ENCODE peak calls at places on chromosomes 5 and 9, in six cellular contexts. M is tibial artery, X is uterus, D is psoas muscle, R is right atrium auricular region, S is ovary. L is an unnamed sample. For H3K27me3, the result is how much of the 10 kb centered on the place peaks cover.

GRCh38 chr5:2393556-2393955 is 357.9 kb downstream of the IRX2 start:
- DNase-seq in M (no peak), X (no peak), D (no peak), R (no peak), S (no peak), L (no peak)

GRCh38 chr5:149941795-149942194 is 2.8 kb downstream of the PDE6A start:
- DNase-seq in M (no peak), X (no peak), D (no peak), R (no peak), S (no peak), L (no peak)

GRCh38 chr9:34049630-34050384 is 1.1 kb upstream of the UBAP2 start:
- DNase-seq in M (no peak), X (no peak), D (no peak), R (no peak), S (no peak), L (no peak)

GRCh38 chr9:96255698-96256097 is 46.3 kb downstream of the HSD17B3 start:
- DNase-seq in M (no peak), X (no peak), D (no peak), R (no peak), S (no peak), L (no peak)

GRCh38 chr9:129776938-129777768 is 24.3 kb upstream of the PTGES start:
- DNase-seq in M (peak), X (peak), D (peak), R (peak), S (peak), L (peak)

GRCh38 chr9:132383462-132383883 is 23.2 kb downstream of the TTF1 start:
- DNase-seq in M (no peak), X (no peak), D (no peak), R (no peak), S (no peak), L (no peak)

GRCh38 chr5:97133106-97133505 is 9.3 kb downstream of the LIX1 start:
- DNase-seq in M (no peak), X (no peak), D (no peak), R (no peak), S (no peak), L (no peak)

GRCh38 chr9:19408316-19408692 is 505 bp upstream of the ACER2 start:
- DNase-seq in M (peak), X (no peak), D (peak), R (peak), S (no peak), L (no peak)

GRCh38 chr5:111800351-111800750 is 43.4 kb upstream of the NREP start:
- DNase-seq in M (no peak), X (no peak), D (no peak), R (no peak), S (no peak), L (no peak)

GRCh38 chr5:150609843-150610584 is 30.4 kb upstream of the SYNPO start:
- DNase-seq in M (peak), X (no peak), D (peak), R (peak), S (no peak), L (no peak)

GRCh38 chr5:169067641-169068316 is 233.2 kb downstream of the SLIT3 start:
- DNase-seq in M (no peak), X (no peak), D (no peak), R (no peak), S (no peak), L (no peak)

GRCh38 chr5:57598756-57599155 is 116.1 kb upstream of the ACTBL2 start:
- DNase-seq in M (no peak), X (no peak), D (no peak), R (no peak), S (no peak), L (no peak)

GRCh38 chr5:20554001-20554400 is 566.0 kb upstream of the CDH18 start:
- DNase-seq in M (no peak), X (no peak), D (no peak), R (no peak), S (no peak), L (no peak)

GRCh38 chr9:22005700-22006605 is 3.2 kb downstream of the CDKN2B start:
- DNase-seq in M (no peak), X (no peak), D (no peak), R (no peak), S (no peak), L (no peak)

GRCh38 chr9:136858844-136859757 is 7.0 kb downstream of the MAMDC4 start:
- DNase-seq in M (no peak), X (no peak), D (peak), R (no peak), S (peak), L (no peak)

GRCh38 chr5:149072376-149072775 is 9.5 kb upstream of the SH3TC2 start:
- DNase-seq in M (no peak), X (no peak), D (no peak), R (no peak), S (no peak), L (no peak)

GRCh38 chr9:89179920-89180667 is 1.5 kb upstream of the SHC3 start:
- DNase-seq in M (peak), X (peak), D (peak), R (peak), S (peak), L (peak)

GRCh38 chr9:77472646-77473045 is 175.5 kb downstream of the GNA14 start:
- DNase-seq in M (no peak), X (no peak), D (no peak), R (no peak), S (no peak), L (no peak)

GRCh38 chr5:127302509-127302908 is 11.9 kb downstream of the MEGF10 start:
- DNase-seq in M (no peak), X (no peak), D (no peak), R (no peak), S (no peak), L (no peak)

GRCh38 chr5:160260006-160260775 is 30.9 kb downstream of the FABP6 start:
- DNase-seq in M (no peak), X (no peak), D (no peak), R (no peak), S (no peak), L (no peak)

GRCh38 chr5:591746-592145 is 20.4 kb upstream of the CEP72 start:
- DNase-seq in M (peak), X (no peak), D (no peak), R (no peak), S (no peak), L (no peak)

GRCh38 chr9:117543089-117543488 is 128.2 kb upstream of the ASTN2 start:
- DNase-seq in M (no peak), X (no peak), D (no peak), R (no peak), S (no peak), L (no peak)

GRCh38 chr5:96658272-96658671 is 3.9 kb upstream of the CAST start:
- DNase-seq in M (no peak), X (no peak), D (no peak), R (no peak), S (no peak), L (no peak)

GRCh38 chr5:179239256-179240135 is 105.8 kb downstream of the ADAMTS2 start:
- DNase-seq in M (no peak), X (peak), D (no peak), R (peak), S (peak), L (no peak)

GRCh38 chr5:139828207-139828895 is 32.7 kb downstream of the PSD2 start:
- DNase-seq in M (no peak), X (no peak), D (no peak), R (no peak), S (no peak), L (no peak)

GRCh38 chr5:10400411-10400810 is 41.3 kb upstream of the ROPN1L start:
- DNase-seq in M (no peak), X (no peak), D (no peak), R (no peak), S (no peak), L (no peak)

GRCh38 chr9:99261923-99262322 is 39.8 kb downstream of the SEC61B start:
- DNase-seq in M (no peak), X (no peak), D (no peak), R (no peak), S (no peak), L (no peak)

GRCh38 chr9:133728856-133729645 is 9.1 kb downstream of the SARDH start:
- DNase-seq in M (no peak), X (no peak), D (no peak), R (no peak), S (peak), L (no peak)

GRCh38 chr5:105506692-105507277 is 1944.2 kb upstream of the NUDT12 start:
- DNase-seq in M (no peak), X (no peak), D (no peak), R (no peak), S (no peak), L (no peak)

GRCh38 chr9:137431416-137431931 is 8.3 kb downstream of the NOXA1 start:
- DNase-seq in M (no peak), X (no peak), D (peak), R (no peak), S (no peak), L (no peak)

GRCh38 chr5:149317281-149318048 is 27.8 kb upstream of the GRPEL2 start:
- DNase-seq in M (no peak), X (no peak), D (no peak), R (no peak), S (no peak), L (no peak)

GRCh38 chr9:2208991-2209390 is 193.8 kb downstream of the SMARCA2 start:
- DNase-seq in M (no peak), X (no peak), D (no peak), R (no peak), S (no peak), L (no peak)

GRCh38 chr9:4615251-4615650 is 46.8 kb upstream of the PLPP6 start:
- DNase-seq in M (peak), X (no peak), D (no peak), R (no peak), S (no peak), L (peak)

GRCh38 chr9:91421022-91421765 is 2.4 kb downstream of the NFIL3 start:
- DNase-seq in M (no peak), X (peak), D (peak), R (no peak), S (peak), L (no peak)

GRCh38 chr5:107794731-107795130 is 124.0 kb upstream of the EFNA5 start:
- DNase-seq in M (no peak), X (no peak), D (no peak), R (no peak), S (no peak), L (no peak)

GRCh38 chr9:124389146-124389939 is 25.9 kb downstream of the PSMB7 start:
- DNase-seq in M (no peak), X (no peak), D (no peak), R (no peak), S (no peak), L (no peak)

GRCh38 chr5:38168029-38168428 is 90.3 kb upstream of the EGFLAM start:
- DNase-seq in M (no peak), X (no peak), D (no peak), R (no peak), S (no peak), L (no peak)
- TF ChIP-seq CTCF in M (no peak), X (no peak), D (no peak), R (no peak), S (no peak), L (no peak)

GRCh38 chr9:87963770-87964169 is 10.6 kb downstream of the CDK20 start:
- DNase-seq in M (no peak), X (no peak), D (no peak), R (no peak), S (no peak), L (no peak)
- H3K4me3 ChIP-seq in M (no peak), X (no peak), D (no peak), R (no peak), S (no peak), L (no peak)

GRCh38 chr5:42952575-42952974 is 87.5 kb downstream of the ANXA2R start:
- DNase-seq in M (no peak), X (no peak), D (no peak), R (no peak), S (no peak), L (no peak)
- H3K27me3 ChIP-seq in M (under half), X (under half), D (under half), R (under half), S (under half), L (under half)

GRCh38 chr5:74942622-74943286 is 76.6 kb upstream of the FAM169A start:
- DNase-seq in M (no peak), X (no peak), D (no peak), R (no peak), S (no peak), L (no peak)

GRCh38 chr5:74945561-74946165 is 79.5 kb upstream of the FAM169A start:
- DNase-seq in M (no peak), X (no peak), D (no peak), R (no peak), S (no peak), L (no peak)

GRCh38 chr5:74940782-74941363 is 74.7 kb upstream of the FAM169A start:
- DNase-seq in M (no peak), X (no peak), D (no peak), R (no peak), S (no peak), L (no peak)

GRCh38 chr5:74946471-74946870 is 80.3 kb upstream of the FAM169A start:
- DNase-seq in M (no peak), X (no peak), D (no peak), R (no peak), S (no peak), L (no peak)

DNA sequence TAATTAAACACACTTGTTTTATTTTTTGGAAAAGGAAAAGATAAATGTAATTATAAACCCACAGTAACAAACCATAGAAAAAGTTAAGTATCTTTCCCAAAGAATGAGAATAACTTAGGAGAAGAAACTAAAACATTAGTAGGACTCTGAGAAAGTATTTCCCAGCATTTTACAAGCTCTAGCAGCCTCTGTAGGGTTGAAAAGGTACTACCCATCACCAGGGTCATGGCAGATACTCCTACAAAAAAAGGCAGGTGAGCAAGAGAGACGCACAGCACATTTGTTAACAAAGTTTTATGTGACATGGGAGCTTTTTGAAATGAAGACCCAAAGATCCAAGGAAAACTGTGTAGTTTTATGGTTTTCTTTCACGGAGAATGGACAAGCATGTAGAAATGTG is 77.7 kb upstream of the FAM169A start:
- DNase-seq in M (no peak), X (no peak), D (no peak), R (no peak), S (no peak), L (no peak)
- TF ChIP-seq CTCF in M (no peak), X (peak), D (no peak), R (no peak), S (no peak), L (no peak)

DNA sequence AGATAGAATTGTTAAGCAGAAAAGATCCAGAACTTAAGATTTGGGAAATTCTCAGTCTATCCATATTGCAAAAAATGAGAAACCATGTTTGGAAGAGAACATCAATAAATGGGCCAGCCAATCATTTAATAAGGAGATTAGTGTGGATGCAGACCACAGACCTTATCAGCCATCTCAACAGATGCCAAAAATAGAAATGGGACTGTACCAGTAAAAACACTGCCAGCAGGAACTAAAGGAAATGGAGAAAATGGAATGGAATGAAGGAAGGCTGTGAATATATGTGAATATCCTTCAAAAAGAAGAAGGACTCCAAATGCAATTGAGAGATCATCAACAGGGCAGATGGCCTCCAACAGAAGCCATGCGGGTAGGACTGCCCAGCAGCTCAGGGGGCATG is 52.7 kb upstream of the ZNF618 start:
- DNase-seq in M (no peak), X (no peak), D (no peak), R (no peak), S (no peak), L (no peak)
- H3K4me3 ChIP-seq in M (no peak), X (no peak), D (no peak), R (no peak), S (no peak), L (no peak)

GRCh38 chr9:93968451-93969327 is 13.5 kb upstream of the BARX1 start:
- DNase-seq in M (no peak), X (no peak), D (no peak), R (peak), S (no peak), L (no peak)

GRCh38 chr9:93963969-93964368 is 8.8 kb upstream of the BARX1 start:
- DNase-seq in M (no peak), X (no peak), D (no peak), R (peak), S (no peak), L (no peak)

GRCh38 chr9:93964685-93965084 is 9.5 kb upstream of the BARX1 start:
- DNase-seq in M (no peak), X (no peak), D (no peak), R (no peak), S (no peak), L (no peak)

GRCh38 chr9:93967020-93967803 is 12.1 kb upstream of the BARX1 start:
- DNase-seq in M (no peak), X (no peak), D (no peak), R (no peak), S (no peak), L (no peak)

GRCh38 chr9:93965830-93966577 is 10.8 kb upstream of the BARX1 start:
- DNase-seq in M (no peak), X (no peak), D (no peak), R (no peak), S (no peak), L (no peak)
- H3K27me3 ChIP-seq in M (under half), X (under half), D (under half), R (under half), S (under half), L (under half)

GRCh38 chr5:110727025-110727314 is 499 bp upstream of the TMEM232 start:
- DNase-seq in M (no peak), X (no peak), D (no peak), R (no peak), S (no peak), L (no peak)
- TF ChIP-seq CTCF in M (no peak), X (no peak), D (no peak), R (no peak), S (no peak), L (no peak)

DNA sequence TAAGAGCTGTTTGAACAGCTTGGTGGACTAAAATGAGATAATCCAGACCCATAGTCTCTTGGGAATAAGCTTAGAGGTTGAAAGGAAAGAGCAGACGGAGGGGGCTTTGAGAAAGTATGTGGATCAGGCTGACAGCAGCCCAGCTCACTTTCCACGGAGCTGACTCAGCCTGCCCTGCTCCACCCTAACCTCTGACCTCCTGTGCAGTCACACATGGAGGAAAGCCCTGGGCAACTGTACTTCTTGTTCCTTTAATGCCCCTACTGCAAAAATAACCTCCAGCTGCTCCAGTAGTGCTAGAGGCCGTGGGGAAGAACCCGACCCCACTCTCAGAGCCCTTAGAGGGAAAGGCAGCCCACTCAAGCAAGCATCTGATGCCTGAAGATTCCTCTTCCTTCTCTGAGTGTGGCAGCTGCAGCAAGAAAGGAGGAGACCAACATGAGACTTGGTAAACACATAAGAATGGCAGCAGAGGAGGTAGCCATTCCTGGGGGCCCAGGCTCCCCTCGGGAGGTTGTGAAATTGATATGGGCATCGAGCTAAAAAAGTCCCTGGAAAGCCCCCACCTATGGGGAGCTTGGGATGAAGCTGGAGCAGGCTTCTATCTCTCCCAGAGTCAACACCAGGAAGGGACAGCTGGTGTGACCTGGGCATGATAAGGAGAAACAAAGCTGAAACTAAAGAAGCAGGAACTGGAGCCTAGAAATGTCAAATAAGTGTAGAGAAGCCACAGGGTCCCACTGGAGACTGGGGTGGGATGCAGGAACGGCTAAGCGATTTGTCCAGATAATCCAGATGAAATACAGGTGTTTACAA is 204.3 kb downstream of the PIK3R1 start:
- DNase-seq in M (peak), X (peak), D (peak), R (no peak), S (no peak), L (no peak)
- H3K4me3 ChIP-seq in M (no peak), X (no peak), D (no peak), R (no peak), S (no peak), L (no peak)

GRCh38 chr9:97741947-97742346 is 44.8 kb upstream of the XPA start:
- DNase-seq in M (no peak), X (no peak), D (no peak), R (no peak), S (no peak), L (no peak)

GRCh38 chr9:97740848-97741821 is 44.0 kb upstream of the XPA start:
- DNase-seq in M (peak), X (peak), D (peak), R (peak), S (peak), L (peak)

GRCh38 chr9:97747201-97747965 is 50.2 kb upstream of the XPA start:
- DNase-seq in M (no peak), X (no peak), D (no peak), R (no peak), S (no peak), L (no peak)

GRCh38 chr9:97744710-97745708 is 47.9 kb upstream of the XPA start:
- DNase-seq in M (no peak), X (no peak), D (no peak), R (no peak), S (no peak), L (no peak)

GRCh38 chr9:97742545-97742944 is 45.4 kb upstream of the XPA start:
- DNase-seq in M (no peak), X (no peak), D (no peak), R (no peak), S (no peak), L (no peak)
- H3K27me3 ChIP-seq in M (under half), X (under half), D (under half), R (under half), S (under half), L (under half)

GRCh38 chr5:67354051-67354450 is 157.5 kb upstream of the CD180 start:
- DNase-seq in M (no peak), X (no peak), D (no peak), R (no peak), S (no peak), L (no peak)

GRCh38 chr5:67355135-67355729 is 158.6 kb upstream of the CD180 start:
- DNase-seq in M (no peak), X (no peak), D (no peak), R (no peak), S (no peak), L (no peak)

GRCh38 chr5:67361932-67362729 is 165.5 kb upstream of the CD180 start:
- DNase-seq in M (no peak), X (no peak), D (no peak), R (no peak), S (no peak), L (no peak)

GRCh38 chr5:67360047-67360446 is 163.4 kb upstream of the CD180 start:
- DNase-seq in M (no peak), X (no peak), D (no peak), R (no peak), S (no peak), L (no peak)

DNA sequence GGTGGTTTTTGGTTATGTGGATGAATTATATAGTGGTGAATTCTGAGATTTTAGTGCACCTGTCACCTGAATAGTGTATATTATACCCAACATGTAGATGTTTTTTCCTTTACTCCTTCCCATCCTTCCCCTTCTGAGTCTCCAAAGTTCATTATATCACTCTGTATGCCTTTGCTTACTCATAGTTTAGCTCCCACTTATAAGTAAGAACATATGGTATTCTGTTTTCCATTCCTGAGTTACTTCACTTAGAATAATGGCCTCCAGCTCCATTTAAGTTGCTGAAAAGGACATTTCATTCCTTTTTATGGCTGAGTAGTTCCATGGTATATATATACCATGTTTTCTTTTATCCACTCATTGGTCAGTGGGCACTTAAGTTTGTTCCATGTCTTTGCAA is 161.6 kb upstream of the CD180 start:
- DNase-seq in M (no peak), X (no peak), D (no peak), R (no peak), S (no peak), L (no peak)
- TF ChIP-seq CTCF in M (no peak), X (no peak), D (no peak), R (no peak), S (no peak), L (no peak)

L was measured in BJ.